ENCODE peak calls at places on chromosomes 1 and 21, in six cellular contexts. I, Z, J, B, M and U are unnamed samples.

GRCh38 chr1:40438391-40439015 is 11.8 kb upstream of the ZFP69B start:
- DNase-seq in Z (peak), B (no peak), M (peak), J (no peak), I (no peak), U (no peak)

GRCh38 chr1:221718391-221719277 is 23.3 kb downstream of the DUSP10 start:
- DNase-seq in Z (no peak), J (no peak), M (peak), I (no peak), B (no peak), U (no peak)

GRCh38 chr1:70034403-70034802 is 171.0 kb downstream of the LRRC40 start:
- DNase-seq in Z (peak), B (no peak), M (peak), I (no peak), J (no peak), U (no peak)

GRCh38 chr1:43073490-43074230 is 98.4 kb downstream of the EBNA1BP2 start:
- DNase-seq in I (peak), Z (peak), J (peak), B (peak), M (peak), U (no peak)

GRCh38 chr1:175646439-175647209 is 96.8 kb downstream of the TNR start:
- DNase-seq in J (no peak), M (no peak), Z (no peak), B (no peak), I (no peak), U (no peak)

GRCh38 chr1:94876362-94876761 is 50.5 kb downstream of the CNN3 start:
- DNase-seq in B (no peak), M (no peak), I (no peak), Z (no peak), J (no peak), U (no peak)

GRCh38 chr1:169995993-169996392 is 78.5 kb downstream of the KIFAP3 start:
- DNase-seq in M (no peak), B (no peak), J (no peak), I (no peak), Z (no peak), U (no peak)

GRCh38 chr1:200075938-200076546 is 48.5 kb downstream of the NR5A2 start:
- DNase-seq in Z (no peak), M (peak), J (no peak), I (peak), B (no peak), U (no peak)

GRCh38 chr1:164184273-164184672 is 374.7 kb upstream of the PBX1 start:
- DNase-seq in J (no peak), I (no peak), M (no peak), Z (no peak), B (no peak), U (no peak)

GRCh38 chr1:65979145-65979544 is 186.4 kb downstream of the PDE4B start:
- DNase-seq in Z (no peak), M (no peak), B (no peak), I (no peak), J (no peak), U (no peak)

GRCh38 chr21:19986396-19986795 is 1011.8 kb upstream of the NCAM2 start:
- DNase-seq in B (no peak), Z (no peak), M (no peak), I (no peak), J (no peak), U (no peak)

GRCh38 chr1:175708787-175709186 is 34.6 kb downstream of the TNR start:
- DNase-seq in I (no peak), M (no peak), Z (peak), B (no peak), J (no peak), U (no peak)

GRCh38 chr1:181134543-181135461 is 46.3 kb downstream of the IER5 start:
- DNase-seq in J (no peak), I (peak), Z (no peak), B (no peak), M (no peak), U (no peak)

GRCh38 chr21:23130308-23130707 is 2132.1 kb downstream of the NCAM2 start:
- DNase-seq in J (no peak), Z (no peak), M (peak), I (no peak), B (no peak), U (no peak)

GRCh38 chr21:23127973-23128372 is 2129.8 kb downstream of the NCAM2 start:
- DNase-seq in I (no peak), B (no peak), M (peak), Z (no peak), J (no peak), U (no peak)

GRCh38 chr21:23131177-23131576 is 2133.0 kb downstream of the NCAM2 start:
- DNase-seq in M (peak), B (no peak), J (no peak), I (no peak), Z (peak), U (no peak)
- TF ChIP-seq CTCF in M (peak), B (peak), J (peak), I (no peak), Z (no peak), U (no peak)

GRCh38 chr1:75423136-75423535 is 187.8 kb downstream of the SLC44A5 start:
- DNase-seq in Z (no peak), B (no peak), I (no peak), M (no peak), J (no peak), U (no peak)
- H3K27ac ChIP-seq in Z (peak), B (no peak), I (no peak), M (no peak), J (no peak), U (no peak)

DNA sequence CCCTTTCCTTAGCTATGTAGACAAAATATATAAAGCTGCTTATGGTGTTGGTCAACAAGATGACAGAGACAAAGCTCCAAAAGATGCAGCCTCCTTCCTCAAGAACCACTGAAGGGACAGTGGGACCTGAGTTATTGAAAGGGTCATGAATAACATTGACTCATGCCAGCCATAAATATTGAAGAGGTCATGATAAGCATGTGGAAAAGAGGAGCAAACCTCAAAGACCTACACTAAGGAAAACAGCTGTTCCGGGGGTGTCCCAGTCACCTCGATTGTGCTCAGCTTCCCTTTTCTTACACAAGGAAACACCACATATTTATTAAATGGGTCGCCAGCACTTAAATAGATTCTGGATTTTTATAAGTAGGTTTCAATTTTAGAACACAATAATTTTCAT is 112.9 kb downstream of the PTPRC start:
- DNase-seq in I (no peak), J (no peak), B (no peak), M (no peak), Z (no peak), U (no peak)
- H3K4me3 ChIP-seq in I (no peak), J (no peak), B (no peak), M (no peak), Z (no peak), U (no peak)

GRCh38 chr1:156928043-156928602 is 7.7 kb downstream of the LRRC71 start:
- DNase-seq in M (no peak), B (no peak), I (no peak), Z (no peak), J (no peak), U (no peak)
- TF ChIP-seq CTCF in M (no peak), B (no peak), I (no peak), Z (no peak), J (peak), U (peak)

GRCh38 chr21:32425628-32426027 is 13.1 kb downstream of the EVA1C start:
- DNase-seq in J (no peak), Z (peak), I (no peak), B (no peak), M (no peak), U (no peak)
- H3K27ac ChIP-seq in J (peak), Z (no peak), I (no peak), B (no peak), M (no peak), U (no peak)

DNA sequence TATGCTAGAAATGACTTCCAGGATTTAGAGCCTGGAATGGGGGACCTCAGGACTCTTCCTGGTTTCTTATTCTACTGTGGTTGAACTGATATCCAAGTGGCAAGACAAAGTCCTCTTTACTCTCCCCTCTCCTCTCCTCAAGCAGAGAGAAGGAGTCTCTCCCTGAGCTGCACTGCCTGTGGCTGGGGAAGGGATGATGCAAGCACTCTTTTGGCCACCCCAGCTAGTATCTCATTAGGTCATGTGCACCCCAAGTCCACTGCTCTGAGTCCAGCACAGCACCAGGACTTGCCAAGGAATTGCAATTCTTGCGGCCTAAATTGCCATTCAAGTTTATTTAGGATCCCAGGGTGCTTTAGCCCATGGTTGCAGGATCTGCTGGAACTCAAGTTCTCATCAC is 172.3 kb downstream of the TM2D1 start:
- DNase-seq in M (no peak), B (no peak), Z (no peak), J (no peak), I (no peak), U (no peak)
- H3K4me3 ChIP-seq in M (no peak), B (no peak), Z (no peak), J (no peak), I (no peak), U (no peak)

GRCh38 chr1:56576880-56577858 is 2.2 kb downstream of the PLPP3 start:
- DNase-seq in B (no peak), M (peak), I (peak), Z (peak), J (no peak), U (no peak)
- TF ChIP-seq CTCF in B (peak), M (peak), I (peak), Z (peak), J (peak), U (no peak)